ENCODE peak calls at places on chromosomes 16 and 17, in four cellular contexts. W, D, E and T are unnamed samples.

GRCh38 chr16:85783441-85783840 is 15.9 kb downstream of the EMC8 start:
- DNase-seq in D (no peak), W (no peak), E (no peak), T (no peak)

GRCh38 chr17:8326591-8327583 is 12.8 kb upstream of the ODF4 start:
- DNase-seq in E (peak; percentile 18), W (peak; percentile 36), D (no peak), T (no peak)

GRCh38 chr16:20675488-20676267 is 21.8 kb downstream of the ACSM1 start:
- DNase-seq in D (no peak), E (peak; percentile 42), W (peak; percentile 29), T (no peak)

GRCh38 chr16:4051591-4051990 is 64.7 kb downstream of the ADCY9 start:
- DNase-seq in W (no peak), E (no peak), D (no peak), T (no peak)

GRCh38 chr17:56884483-56885144 is 29.2 kb downstream of the TRIM25 start:
- DNase-seq in D (peak; percentile 80), E (no peak), W (no peak), T (no peak)

GRCh38 chr17:74514632-74515035 is 16.6 kb downstream of the CD300LB start:
- DNase-seq in W (no peak), E (no peak), D (peak; percentile 68), T (no peak)

GRCh38 chr16:89349947-89350633 is 132.6 kb downstream of the ZNF778 start:
- DNase-seq in W (no peak), D (no peak), E (no peak), T (no peak)

GRCh38 chr17:77645441-77646430 is 312.8 kb upstream of the TNRC6C start:
- DNase-seq in D (peak; percentile 74), W (peak; percentile 82), E (no peak), T (peak; percentile 47)

GRCh38 chr16:70740919-70741778 is 55.3 kb upstream of the MTSS2 start:
- DNase-seq in W (peak; percentile 47), E (no peak), D (peak; percentile 86), T (no peak)

GRCh38 chr17:40304464-40304863 is 4.5 kb upstream of the RARA start:
- DNase-seq in D (peak; percentile 72), E (no peak), W (no peak), T (no peak)

GRCh38 chr17:66847704-66848103 is 12.8 kb downstream of the CACNG5 start:
- DNase-seq in E (no peak), D (peak; percentile 31), W (no peak), T (no peak)

GRCh38 chr16:2270070-2270462 is 2.1 kb upstream of the RNPS1 start:
- DNase-seq in E (no peak), W (no peak), D (no peak), T (no peak)

GRCh38 chr17:82301916-82302497 is 15.4 kb downstream of the CD7 start:
- DNase-seq in D (no peak), W (peak; percentile 62), E (no peak), T (no peak)

GRCh38 chr16:66459878-66460277 is 32.8 kb downstream of the BEAN1 start:
- DNase-seq in D (peak; percentile 72), W (no peak), E (no peak), T (no peak)

GRCh38 chr16:71358464-71359031 is at the start of gene CALB2:
- DNase-seq in D (peak; percentile 92), E (peak; percentile 41), W (peak; percentile 50), T (peak; percentile 85)

GRCh38 chr16:73280366-73280765 is 232.4 kb upstream of the ZFHX3 start:
- DNase-seq in E (no peak), D (no peak), W (no peak), T (no peak)

GRCh38 chr17:3750926-3751325 is 27.2 kb downstream of the HASPIN start:
- DNase-seq in D (no peak), E (no peak), W (peak; percentile 66), T (no peak)

DNA sequence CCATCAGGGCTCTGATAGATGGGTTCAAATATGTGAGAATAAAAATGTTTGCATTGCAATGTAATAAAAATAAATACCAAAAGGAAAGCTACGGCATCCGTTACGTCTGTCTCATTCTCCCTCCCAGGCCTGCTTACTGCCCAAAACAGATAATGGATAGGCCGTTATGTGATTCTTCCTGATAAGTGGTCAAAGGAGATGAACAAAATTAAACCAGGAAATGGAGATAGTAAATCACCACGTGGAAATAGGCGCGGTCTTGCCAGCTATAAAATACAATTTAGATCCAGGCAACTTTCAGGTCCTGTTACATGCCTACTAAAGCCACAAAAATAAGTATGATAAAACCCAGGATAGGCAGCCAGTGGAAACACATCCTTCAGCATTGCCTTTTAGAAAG is 49.5 kb upstream of the CCL1 start:
- DNase-seq in D (no peak), E (no peak), W (no peak), T (no peak)
- TF ChIP-seq CTCF in D (no peak), E (no peak), W (no peak), T (no peak)

GRCh38 chr17:35575759-35576158 is 2.6 kb downstream of the PEX12 start:
- DNase-seq in D (no peak), W (no peak), E (no peak), T (no peak)

GRCh38 chr17:35577826-35578194 is 561 bp downstream of the PEX12 start:
- DNase-seq in W (no peak), D (no peak), E (no peak), T (no peak)

GRCh38 chr17:35578929-35579448 is 618 bp upstream of the PEX12 start:
- DNase-seq in E (no peak), W (no peak), D (no peak), T (no peak)

DNA sequence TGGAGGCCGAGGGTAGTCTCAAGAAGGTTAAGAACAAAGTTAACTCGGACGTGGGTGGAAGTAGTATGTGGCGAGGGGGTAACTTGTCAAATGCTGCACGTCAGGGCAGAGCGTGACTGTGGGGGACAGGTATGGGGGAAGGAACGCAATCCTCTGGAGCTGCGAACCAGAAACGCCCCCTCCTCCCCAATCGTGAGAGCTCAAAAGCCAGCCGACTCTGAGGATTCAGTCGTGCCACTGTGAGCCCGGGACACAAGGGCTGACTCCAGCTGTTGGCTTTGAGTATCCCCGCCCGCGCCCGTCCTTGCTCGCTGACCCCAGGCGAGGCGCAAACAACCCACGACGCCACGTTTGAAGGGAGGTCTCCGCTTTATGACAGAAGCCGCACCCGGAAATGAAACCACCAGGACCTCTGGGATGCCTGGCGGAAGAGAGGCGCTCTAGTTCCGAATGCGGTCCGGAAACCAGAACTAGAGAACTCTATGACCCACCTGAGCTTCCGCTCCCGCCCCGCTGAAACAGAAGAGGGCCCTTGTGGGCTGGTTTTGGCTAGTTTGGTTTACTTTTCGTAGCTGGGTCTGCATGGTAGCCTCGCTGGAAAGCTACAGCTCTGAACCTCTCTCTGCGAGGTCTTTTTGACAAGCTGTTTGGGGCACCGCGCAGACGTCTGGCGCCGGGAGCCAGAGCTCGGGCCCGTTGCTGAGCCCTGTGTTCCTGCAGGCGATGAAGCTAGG is at the start of gene PEX12:
- DNase-seq in E (peak; percentile 85), D (peak; percentile 97), W (peak; percentile 94), T (peak; percentile 75)
- TF ChIP-seq CTCF in E (no peak), D (no peak), W (no peak), T (no peak)

DNA sequence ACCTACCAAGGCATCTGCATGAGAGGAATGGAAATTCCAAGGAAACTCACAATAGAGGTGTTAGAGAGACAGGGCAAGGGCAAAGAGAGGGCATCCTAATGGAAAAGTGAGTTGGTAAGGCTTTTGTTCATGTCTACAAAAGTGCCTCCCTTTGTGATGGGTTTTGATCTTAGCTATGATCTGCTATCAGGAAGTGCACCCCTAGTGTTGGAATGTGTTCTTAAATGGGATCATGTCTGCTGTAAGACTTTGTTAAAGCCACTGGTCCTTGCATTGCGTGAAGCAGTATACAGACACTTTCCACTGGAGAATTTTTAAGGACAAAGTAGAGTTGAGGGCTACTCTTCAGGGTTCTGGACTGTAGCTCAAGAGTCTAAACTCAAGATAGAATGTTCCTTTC is 92.0 kb downstream of the MAP2K6 start:
- DNase-seq in E (no peak), W (no peak), D (no peak), T (no peak)
- TF ChIP-seq CTCF in E (no peak), W (no peak), D (no peak), T (peak; percentile 62)

DNA sequence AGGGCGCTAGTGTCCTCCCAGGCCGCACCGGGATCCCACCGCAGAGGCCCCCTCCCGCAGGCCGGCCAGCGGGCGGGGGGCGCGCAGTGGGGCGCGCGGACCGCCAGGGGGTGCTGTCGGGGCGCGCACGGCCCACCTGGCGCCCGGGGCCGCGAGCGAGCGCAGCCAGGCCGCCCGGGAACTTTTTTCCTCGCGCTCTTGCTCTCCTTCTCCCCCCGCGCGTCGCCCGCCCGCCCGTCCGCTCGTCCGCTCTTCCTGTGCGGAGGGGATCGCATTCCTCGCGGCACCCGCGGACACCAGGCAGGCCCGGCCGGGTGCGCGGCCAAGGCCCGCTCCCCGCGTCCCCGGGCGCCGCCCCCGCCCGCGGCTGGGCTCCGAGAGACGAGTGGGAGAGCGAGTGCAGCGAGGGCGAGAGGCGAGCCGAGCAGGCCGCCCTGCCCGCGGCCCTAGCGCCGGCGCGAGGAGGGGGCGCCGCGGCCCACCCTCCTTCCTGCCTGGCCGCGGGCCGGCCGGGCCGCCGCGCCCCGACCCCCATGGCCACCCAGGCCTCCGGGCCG is at the start of gene RAI1:
- DNase-seq in D (peak; percentile 93), W (peak; percentile 73), E (peak; percentile 80), T (peak; percentile 88)
- TF ChIP-seq CTCF in D (no peak), W (peak; percentile 50), E (peak; percentile 94), T (peak; percentile 86)

GRCh38 chr17:79101111-79101673 is 26.6 kb downstream of the ENGASE start:
- DNase-seq in E (no peak), W (no peak), D (no peak), T (no peak)
- TF ChIP-seq CTCF in E (no peak), W (no peak), D (no peak), T (no peak)

DNA sequence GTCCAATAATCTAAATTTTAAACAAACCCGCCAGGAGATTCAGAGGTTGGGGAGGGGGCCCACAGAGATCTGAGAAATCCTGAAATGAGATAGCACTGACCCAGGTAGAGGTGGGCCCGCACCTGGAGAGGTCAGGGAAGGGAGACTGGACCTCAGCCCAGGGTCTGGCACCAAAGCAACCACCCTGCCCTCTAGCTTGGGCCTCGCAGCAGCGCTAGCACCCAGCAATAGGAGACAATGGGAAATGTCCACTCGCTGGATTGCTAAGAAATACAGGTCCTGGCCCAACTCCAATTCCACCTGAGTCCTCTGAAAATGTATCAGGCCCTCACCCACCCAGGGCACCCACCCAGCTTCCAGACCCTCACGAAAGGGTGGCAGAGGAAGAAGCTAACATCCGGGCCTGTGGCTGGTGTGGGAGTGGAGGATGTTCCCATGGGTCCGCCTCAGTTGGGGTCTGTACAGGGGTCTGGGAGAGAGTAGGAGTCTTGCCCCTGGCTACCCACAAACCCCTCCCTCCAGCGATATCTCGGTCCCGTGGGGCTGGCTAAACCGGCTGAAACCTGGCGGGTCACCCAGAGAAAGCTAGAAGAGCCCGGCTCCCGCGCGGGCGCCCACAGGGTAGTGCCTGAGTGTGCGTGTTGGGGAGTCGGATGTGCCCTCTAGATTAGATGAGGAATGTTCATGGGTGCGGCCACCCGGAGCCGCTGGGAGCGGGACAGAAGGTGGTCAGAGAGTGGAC is 1.1 kb downstream of the PLLP start:
- DNase-seq in D (no peak), W (no peak), E (no peak), T (no peak)
- TF ChIP-seq CTCF in D (no peak), W (no peak), E (no peak), T (no peak)